ENCODE peak calls at places on chromosomes 5 and 9, in six cellular contexts. One of them, this sample, is unnamed.

GRCh38 chr9:93237535-93237934 is 53.6 kb downstream of the WNK2 start:
- DNase-seq in anterior cingulate cortex: no peak
- DNase-seq in substantia nigra: no peak
- DNase-seq in T-cell: no peak
- DNase-seq in uterus: no peak
- DNase-seq in cardiac muscle cell: no peak
- DNase-seq in this sample: no peak

GRCh38 chr5:141778211-141778610 is 96.2 kb upstream of the ARAP3 start:
- DNase-seq in T-cell: no peak
- DNase-seq in cardiac muscle cell: no peak
- DNase-seq in substantia nigra: no peak
- DNase-seq in anterior cingulate cortex: no peak
- DNase-seq in uterus: peak; percentile 90
- DNase-seq in this sample: no peak

GRCh38 chr9:105993921-105994715 is 299.8 kb downstream of the TMEM38B start:
- DNase-seq in uterus: no peak
- DNase-seq in anterior cingulate cortex: no peak
- DNase-seq in substantia nigra: no peak
- DNase-seq in cardiac muscle cell: no peak
- DNase-seq in T-cell: no peak
- DNase-seq in this sample: no peak

GRCh38 chr5:95984287-95984938 is 22.8 kb upstream of the ELL2 start:
- DNase-seq in uterus: no peak
- DNase-seq in anterior cingulate cortex: no peak
- DNase-seq in substantia nigra: no peak
- DNase-seq in cardiac muscle cell: no peak
- DNase-seq in T-cell: no peak
- DNase-seq in this sample: no peak

GRCh38 chr9:124749811-124750210 is 21.3 kb downstream of the NR6A1 start:
- DNase-seq in T-cell: no peak
- DNase-seq in substantia nigra: no peak
- DNase-seq in anterior cingulate cortex: no peak
- DNase-seq in cardiac muscle cell: no peak
- DNase-seq in uterus: no peak
- DNase-seq in this sample: no peak

GRCh38 chr9:13569706-13570423 is 290.4 kb upstream of the MPDZ start:
- DNase-seq in substantia nigra: no peak
- DNase-seq in cardiac muscle cell: no peak
- DNase-seq in uterus: no peak
- DNase-seq in anterior cingulate cortex: no peak
- DNase-seq in T-cell: no peak
- DNase-seq in this sample: no peak

GRCh38 chr5:43601454-43602260 is 1.3 kb upstream of the NNT start:
- DNase-seq in substantia nigra: no peak
- DNase-seq in T-cell: no peak
- DNase-seq in anterior cingulate cortex: no peak
- DNase-seq in uterus: no peak
- DNase-seq in cardiac muscle cell: peak; percentile 17
- DNase-seq in this sample: no peak

GRCh38 chr5:135376961-135377621 is 21.9 kb downstream of the MACROH2A1 start:
- DNase-seq in T-cell: no peak
- DNase-seq in uterus: no peak
- DNase-seq in substantia nigra: no peak
- DNase-seq in anterior cingulate cortex: no peak
- DNase-seq in cardiac muscle cell: no peak
- DNase-seq in this sample: peak; percentile 44

GRCh38 chr9:20466328-20467008 is 155.8 kb downstream of the MLLT3 start:
- DNase-seq in substantia nigra: no peak
- DNase-seq in uterus: no peak
- DNase-seq in anterior cingulate cortex: no peak
- DNase-seq in cardiac muscle cell: no peak
- DNase-seq in T-cell: no peak
- DNase-seq in this sample: no peak

GRCh38 chr9:114308361-114308950 is 14.4 kb upstream of the ORM1 start:
- DNase-seq in anterior cingulate cortex: no peak
- DNase-seq in T-cell: no peak
- DNase-seq in cardiac muscle cell: no peak
- DNase-seq in uterus: peak; percentile 8
- DNase-seq in substantia nigra: no peak
- DNase-seq in this sample: no peak

GRCh38 chr9:105195259-105195658 is 49.2 kb upstream of the SLC44A1 start:
- DNase-seq in substantia nigra: no peak
- DNase-seq in uterus: no peak
- DNase-seq in anterior cingulate cortex: no peak
- DNase-seq in T-cell: no peak
- DNase-seq in cardiac muscle cell: no peak
- DNase-seq in this sample: no peak

GRCh38 chr5:38191693-38192092 is 66.7 kb upstream of the EGFLAM start:
- DNase-seq in anterior cingulate cortex: no peak
- DNase-seq in T-cell: no peak
- DNase-seq in substantia nigra: no peak
- DNase-seq in uterus: no peak
- DNase-seq in cardiac muscle cell: no peak
- DNase-seq in this sample: no peak

This sample was measured in HFF-Myc.